ENCODE peak calls at places on chromosomes 4 and X, in six cellular contexts. Q, K, O, N, T and A are unnamed samples.

GRCh38 chr4:148693913-148694649 is 251.9 kb upstream of the NR3C2 start:
- DNase-seq in Q (no peak), K (no peak), O (no peak), N (no peak), T (no peak), A (no peak)

GRCh38 chr4:150366487-150366999 is 215.4 kb upstream of the MAB21L2 start:
- DNase-seq in Q (peak; percentile 58), K (no peak), O (peak; percentile 51), N (peak; percentile 54), T (no peak), A (no peak)

GRCh38 chr4:26878729-26879415 is 18.2 kb downstream of the STIM2 start:
- DNase-seq in Q (no peak), K (no peak), O (no peak), N (no peak), T (no peak), A (no peak)

GRCh38 chrX:119240356-119240755 is 4.3 kb downstream of the PGRMC1 start:
- DNase-seq in Q (no peak), K (no peak), O (no peak), N (no peak), T (no peak), A (no peak)

GRCh38 chrX:153818571-153819397 is 11.6 kb downstream of the PDZD4 start:
- DNase-seq in Q (peak; percentile 90), K (peak; percentile 57), O (peak; percentile 75), N (no peak), T (peak; percentile 84), A (no peak)

GRCh38 chr4:115279300-115279699 is 165.9 kb upstream of the NDST4 start:
- DNase-seq in Q (no peak), K (no peak), O (no peak), N (no peak), T (no peak), A (no peak)

GRCh38 chr4:62816566-62816965 is 1592.7 kb downstream of the TECRL start:
- DNase-seq in Q (peak; percentile 16), K (no peak), O (no peak), N (no peak), T (no peak), A (no peak)

GRCh38 chr4:177239475-177239874 is 70.2 kb upstream of the NEIL3 start:
- DNase-seq in Q (no peak), K (no peak), O (no peak), N (no peak), T (no peak), A (no peak)

GRCh38 chrX:6199519-6199918 is 29.1 kb downstream of the NLGN4X start:
- DNase-seq in Q (no peak), K (no peak), O (no peak), N (no peak), T (no peak), A (no peak)

GRCh38 chr4:187908079-187908501 is 87.5 kb upstream of the ZFP42 start:
- DNase-seq in Q (no peak), K (no peak), O (no peak), N (no peak), T (no peak), A (no peak)

GRCh38 chrX:102712216-102712966 is at the start of gene GPRASP2:
- DNase-seq in Q (peak; percentile 74), K (no peak), O (peak; percentile 62), N (no peak), T (peak; percentile 11), A (no peak)

GRCh38 chrX:72468607-72469006 is 104.0 kb downstream of the HDAC8 start:
- DNase-seq in Q (no peak), K (no peak), O (no peak), N (no peak), T (no peak), A (no peak)

DNA sequence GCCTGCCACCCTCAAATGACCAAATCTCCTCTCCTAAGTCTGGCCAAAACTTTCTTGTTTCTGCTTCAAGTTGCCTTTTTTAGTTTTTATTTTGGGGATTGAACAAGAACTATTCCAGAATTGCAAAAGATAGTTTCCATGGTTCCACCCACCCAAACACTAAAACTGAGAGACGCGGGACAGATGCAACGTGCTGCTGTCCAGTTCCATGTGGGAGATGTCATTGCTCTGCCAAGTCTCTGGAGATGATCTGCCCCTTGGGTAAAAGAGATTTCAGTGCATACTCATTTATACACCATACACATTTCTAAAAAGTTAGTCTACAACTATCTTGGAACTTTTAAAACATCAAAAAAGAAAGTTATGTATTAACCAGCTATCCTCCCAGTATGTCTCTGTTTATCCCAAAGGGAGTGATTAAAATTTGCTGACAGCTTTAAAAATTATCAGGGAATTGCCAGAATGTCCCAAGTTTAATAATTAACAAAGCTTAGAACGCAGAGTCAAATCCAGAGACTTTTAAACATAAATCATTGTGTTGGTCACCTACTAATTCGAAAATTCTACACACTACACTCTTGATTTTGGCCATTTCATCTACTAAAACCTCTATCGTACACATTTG is 3.2 kb downstream of the MAOB start:
- DNase-seq in Q (no peak), K (no peak), O (no peak), N (no peak), T (no peak), A (no peak)
- TF ChIP-seq CHD2 in Q (no peak), K (no peak), O (no peak), N (no peak), T (no peak), A (no peak)

GRCh38 chr4:53914313-53915016 is 149.9 kb downstream of the CHIC2 start:
- DNase-seq in Q (no peak), K (peak; percentile 21), O (no peak), N (no peak), T (no peak), A (no peak)

GRCh38 chr4:53916431-53916889 is 147.9 kb downstream of the CHIC2 start:
- DNase-seq in Q (no peak), K (no peak), O (no peak), N (no peak), T (no peak), A (no peak)

GRCh38 chr4:53908661-53909078 is 155.7 kb downstream of the CHIC2 start:
- DNase-seq in Q (peak; percentile 58), K (peak; percentile 57), O (no peak), N (peak; percentile 8), T (peak; percentile 56), A (peak; percentile 83)

GRCh38 chr4:53913771-53914170 is 150.6 kb downstream of the CHIC2 start:
- DNase-seq in Q (no peak), K (no peak), O (no peak), N (no peak), T (no peak), A (no peak)

DNA sequence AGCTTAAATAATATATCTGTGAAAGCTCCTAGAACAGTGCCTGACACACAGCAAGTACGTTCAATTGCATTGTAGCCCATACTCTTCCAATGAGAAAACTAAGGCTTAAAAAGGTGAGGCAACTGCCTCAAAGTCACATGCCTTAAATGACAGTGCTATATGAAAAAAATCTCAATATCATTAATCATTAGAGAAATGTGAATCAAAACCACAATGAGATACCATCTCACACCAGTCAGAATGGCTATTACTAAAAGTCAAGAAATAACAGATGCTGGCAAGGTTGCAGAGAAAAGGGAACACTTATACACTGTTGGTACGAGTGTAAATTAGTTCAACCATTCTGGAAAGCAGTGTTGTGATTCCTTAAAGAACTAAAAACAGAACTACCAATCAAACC is 151.3 kb downstream of the CHIC2 start:
- DNase-seq in Q (no peak), K (no peak), O (no peak), N (no peak), T (no peak), A (no peak)
- TF ChIP-seq CHD2 in Q (no peak), K (no peak), O (no peak), N (no peak), T (no peak), A (no peak)

DNA sequence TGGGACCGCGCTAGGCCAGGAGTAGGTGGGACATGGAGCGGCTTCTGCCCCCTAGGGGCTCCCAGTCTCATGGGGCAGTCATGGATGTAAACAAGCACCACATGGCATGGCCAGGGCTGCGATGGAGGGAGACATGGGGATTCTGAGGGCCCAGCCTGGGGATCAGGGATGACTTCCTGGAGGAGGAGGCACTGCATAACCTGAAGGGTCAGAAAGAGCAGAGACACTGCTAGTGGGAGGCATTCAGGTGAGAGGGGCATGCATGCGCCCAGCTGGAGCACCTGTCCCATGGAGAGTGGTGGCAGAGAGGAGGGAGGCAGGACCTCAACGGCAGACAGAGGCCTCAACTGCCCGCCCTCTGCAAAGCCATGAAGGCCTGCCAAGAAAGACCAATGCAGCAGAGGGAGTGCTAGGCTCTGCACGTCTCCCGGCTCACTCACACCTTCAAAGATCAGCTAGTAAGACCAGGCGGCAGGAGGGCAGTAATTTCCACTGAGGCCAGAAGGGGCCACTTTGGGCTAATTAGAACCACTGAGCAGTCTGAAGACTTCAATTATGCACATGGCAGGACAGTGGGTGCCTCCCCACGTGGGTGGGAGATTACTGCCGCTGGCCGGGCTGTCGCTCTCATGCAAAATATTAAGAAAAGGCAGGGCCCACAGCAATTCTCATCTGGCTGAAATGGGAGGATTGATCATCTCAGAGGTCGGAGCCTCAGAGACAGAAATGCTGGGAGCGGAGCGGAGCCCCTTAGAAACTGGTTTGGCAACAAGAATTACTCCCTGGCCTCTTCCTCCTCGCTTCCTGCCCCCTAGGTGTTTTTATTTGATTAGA is 69.6 kb downstream of the PPP2R2C start:
- DNase-seq in Q (no peak), K (no peak), O (no peak), N (no peak), T (no peak), A (no peak)
- TF ChIP-seq CHD2 in Q (no peak), K (no peak), O (no peak), N (no peak), T (no peak), A (no peak)

GRCh38 chr4:71685975-71686374 is 97.9 kb downstream of the GC start:
- DNase-seq in Q (no peak), K (no peak), O (no peak), N (no peak), T (no peak), A (no peak)
- TF ChIP-seq CHD2 in Q (no peak), K (no peak), O (no peak), N (no peak), T (no peak), A (no peak)

GRCh38 chr4:108107729-108108382 is 60.9 kb downstream of the LEF1 start:
- DNase-seq in Q (no peak), K (no peak), O (no peak), N (no peak), T (peak; percentile 52), A (no peak)
- TF ChIP-seq CHD2 in Q (no peak), K (no peak), O (no peak), N (no peak), T (no peak), A (no peak)